ENCODE peak calls at places on chromosome 1, in nine cellular contexts. L, A, E, D, Y, O, C, X and U are unnamed samples.

GRCh38 chr1:31936278-31936965 is 1.7 kb downstream of the PTP4A2 start:
- DNase-seq in L (no peak), A (no peak), E (no peak), D (no peak), Y (no peak), O (no peak), C (no peak), X (no peak), U (no peak)

GRCh38 chr1:107196973-107197562 is 56.2 kb downstream of the NTNG1 start:
- DNase-seq in L (no peak), A (no peak), E (peak), D (no peak), Y (no peak), O (no peak), C (peak), X (no peak), U (no peak)

GRCh38 chr1:66276229-66276628 is 257.7 kb upstream of the SGIP1 start:
- DNase-seq in L (no peak), A (peak), E (no peak), D (no peak), Y (no peak), O (no peak), C (no peak), X (no peak), U (no peak)

GRCh38 chr1:11787251-11787803 is 18.4 kb downstream of the MTHFR start:
- DNase-seq in L (no peak), A (no peak), E (peak), D (peak), Y (peak), O (peak), C (peak), X (peak), U (no peak)

GRCh38 chr1:44870096-44870495 is 27.0 kb upstream of the PTCH2 start:
- DNase-seq in L (no peak), A (no peak), E (no peak), D (no peak), Y (no peak), O (no peak), C (no peak), X (no peak), U (no peak)

GRCh38 chr1:208235356-208235982 is 8.7 kb downstream of the PLXNA2 start:
- DNase-seq in L (no peak), A (no peak), E (no peak), D (no peak), Y (no peak), O (no peak), C (no peak), X (no peak), U (no peak)

GRCh38 chr1:37513795-37514349 is 694 bp downstream of the MEAF6 start:
- DNase-seq in L (no peak), A (peak), E (peak), D (peak), Y (peak), O (peak), C (peak), X (peak), U (no peak)

GRCh38 chr1:145690587-145691558 is 16.3 kb downstream of the PDZK1 start:
- DNase-seq in L (peak), A (peak), E (no peak), D (no peak), Y (no peak), O (no peak), C (peak), X (peak), U (no peak)

GRCh38 chr1:154490327-154490726 is 11.7 kb upstream of the TDRD10 start:
- DNase-seq in L (no peak), A (no peak), E (no peak), D (no peak), Y (no peak), O (no peak), C (no peak), X (no peak), U (no peak)

GRCh38 chr1:12568009-12568767 is 49.8 kb downstream of the DHRS3 start:
- DNase-seq in L (no peak), A (no peak), E (no peak), D (no peak), Y (no peak), O (no peak), C (no peak), X (no peak), U (no peak)

GRCh38 chr1:208170252-208170651 is 73.9 kb downstream of the PLXNA2 start:
- DNase-seq in L (no peak), A (no peak), E (no peak), D (no peak), Y (no peak), O (peak), C (peak), X (no peak), U (no peak)

GRCh38 chr1:47435506-47436303 is 2.1 kb upstream of the FOXD2 start:
- DNase-seq in L (no peak), A (no peak), E (no peak), D (no peak), Y (no peak), O (no peak), C (no peak), X (no peak), U (no peak)

DNA sequence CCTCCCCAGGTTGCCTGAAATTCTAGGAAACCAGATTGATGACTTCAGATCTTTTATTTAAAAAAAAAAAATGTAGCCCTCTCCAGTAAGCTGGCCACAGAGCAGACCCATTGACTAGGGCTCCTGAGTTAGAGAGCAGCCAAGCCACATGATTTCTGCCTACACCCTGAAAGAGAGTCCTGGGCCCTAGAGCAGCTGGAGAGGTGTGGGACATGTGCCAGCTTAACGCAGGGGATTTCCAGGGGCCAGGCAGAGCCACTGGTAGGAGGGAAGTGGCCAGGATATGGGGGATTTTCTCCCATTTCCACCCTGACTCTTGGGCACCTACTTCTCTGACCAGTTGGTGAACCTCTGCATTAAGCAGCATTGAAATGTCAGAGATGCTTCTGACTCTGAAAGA is 205.1 kb downstream of the ASTN1 start:
- DNase-seq in L (no peak), A (no peak), E (no peak), D (no peak), Y (no peak), O (no peak), C (no peak), X (no peak), U (no peak)
- TF ChIP-seq CTCF in L (no peak), A (no peak), E (no peak), D (no peak), Y (no peak), O (no peak), C (no peak), X (no peak), U (no peak)

DNA sequence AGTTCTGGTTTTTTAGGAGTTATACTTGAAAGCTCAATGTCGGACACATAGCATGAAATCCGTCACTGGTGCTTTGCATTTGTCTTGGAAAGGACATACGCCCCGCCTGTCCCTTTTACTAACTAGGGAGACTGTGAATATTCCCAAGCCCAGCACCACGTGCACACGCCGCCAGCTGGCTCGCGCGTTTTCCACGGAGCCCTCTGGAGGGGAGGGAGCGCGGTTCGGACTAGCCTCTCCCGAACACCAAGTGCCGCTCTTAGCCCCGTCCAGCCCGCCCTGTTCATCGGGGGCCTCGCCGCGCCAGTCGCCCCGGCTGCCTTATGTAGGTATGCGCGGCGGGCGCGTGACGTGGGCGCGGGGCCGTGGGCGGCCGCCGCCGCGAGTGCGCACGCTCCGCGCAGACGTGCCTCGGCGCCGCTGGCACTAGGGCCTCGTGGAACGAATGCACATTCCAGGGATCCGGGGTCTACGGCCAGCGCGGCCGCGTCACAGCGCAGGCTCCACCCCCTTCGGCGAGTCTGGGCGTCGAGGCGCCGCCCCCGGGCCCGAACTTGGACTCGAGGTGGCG is 689 bp upstream of the IRF2BP2 start:
- DNase-seq in L (no peak), A (peak), E (peak), D (peak), Y (peak), O (peak), C (peak), X (peak), U (no peak)
- TF ChIP-seq CTCF in L (no peak), A (no peak), E (peak), D (no peak), Y (no peak), O (no peak), C (no peak), X (no peak), U (no peak)

DNA sequence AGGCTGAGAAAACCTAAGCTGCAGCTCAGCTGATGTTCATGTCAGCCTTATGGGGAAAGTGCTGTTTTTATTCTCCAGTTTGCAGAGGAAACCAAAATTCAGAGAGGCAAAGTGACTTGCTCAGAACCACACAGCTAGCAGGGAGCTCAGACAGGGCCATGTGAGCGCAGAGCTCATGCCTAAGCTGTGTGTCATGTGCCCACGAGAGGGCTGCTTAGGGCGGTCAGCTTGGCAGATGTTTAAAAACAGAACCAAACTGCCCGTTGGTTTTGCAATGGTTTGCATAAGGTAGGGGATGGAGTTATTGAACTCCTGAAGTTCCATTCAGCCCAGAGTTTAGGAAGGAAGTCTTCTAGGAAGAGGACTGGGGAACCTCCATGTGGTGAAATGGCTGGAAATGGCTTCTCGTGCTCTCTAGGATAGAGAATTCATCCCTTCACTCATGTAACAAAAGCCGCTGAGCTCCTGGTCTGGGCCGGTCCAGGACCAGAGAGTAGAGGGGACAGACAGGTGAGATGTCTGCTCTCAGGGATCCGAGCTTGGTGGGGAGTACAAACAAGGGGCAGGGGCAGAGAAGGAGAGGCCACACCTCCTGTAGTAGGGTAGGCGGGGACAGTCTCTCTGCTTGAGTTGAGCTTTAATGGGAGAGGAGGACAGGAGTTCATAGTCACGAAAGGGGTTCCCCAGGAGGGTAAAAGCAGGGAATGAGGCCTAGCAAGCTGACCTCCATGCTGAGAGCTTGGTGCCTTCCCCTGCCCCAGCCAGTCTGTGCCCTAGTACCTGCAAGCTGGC is 46.9 kb downstream of the ARHGEF10L start:
- DNase-seq in L (peak), A (no peak), E (peak), D (no peak), Y (no peak), O (peak), C (no peak), X (peak), U (no peak)
- TF ChIP-seq CTCF in L (no peak), A (no peak), E (no peak), D (no peak), Y (no peak), O (no peak), C (no peak), X (no peak), U (no peak)

GRCh38 chr1:244640917-244641316 is 12.0 kb upstream of the DESI2 start:
- DNase-seq in L (no peak), A (no peak), E (no peak), D (no peak), Y (no peak), O (no peak), C (no peak), X (no peak), U (no peak)

GRCh38 chr1:244639561-244639960 is 13.4 kb upstream of the DESI2 start:
- DNase-seq in L (no peak), A (no peak), E (no peak), D (no peak), Y (no peak), O (no peak), C (no peak), X (no peak), U (no peak)

GRCh38 chr1:244642526-244642925 is 10.4 kb upstream of the DESI2 start:
- DNase-seq in L (no peak), A (no peak), E (no peak), D (no peak), Y (no peak), O (no peak), C (no peak), X (no peak), U (no peak)

GRCh38 chr1:244633140-244633539 is 19.8 kb upstream of the DESI2 start:
- DNase-seq in L (no peak), A (no peak), E (no peak), D (no peak), Y (no peak), O (no peak), C (no peak), X (no peak), U (no peak)

DNA sequence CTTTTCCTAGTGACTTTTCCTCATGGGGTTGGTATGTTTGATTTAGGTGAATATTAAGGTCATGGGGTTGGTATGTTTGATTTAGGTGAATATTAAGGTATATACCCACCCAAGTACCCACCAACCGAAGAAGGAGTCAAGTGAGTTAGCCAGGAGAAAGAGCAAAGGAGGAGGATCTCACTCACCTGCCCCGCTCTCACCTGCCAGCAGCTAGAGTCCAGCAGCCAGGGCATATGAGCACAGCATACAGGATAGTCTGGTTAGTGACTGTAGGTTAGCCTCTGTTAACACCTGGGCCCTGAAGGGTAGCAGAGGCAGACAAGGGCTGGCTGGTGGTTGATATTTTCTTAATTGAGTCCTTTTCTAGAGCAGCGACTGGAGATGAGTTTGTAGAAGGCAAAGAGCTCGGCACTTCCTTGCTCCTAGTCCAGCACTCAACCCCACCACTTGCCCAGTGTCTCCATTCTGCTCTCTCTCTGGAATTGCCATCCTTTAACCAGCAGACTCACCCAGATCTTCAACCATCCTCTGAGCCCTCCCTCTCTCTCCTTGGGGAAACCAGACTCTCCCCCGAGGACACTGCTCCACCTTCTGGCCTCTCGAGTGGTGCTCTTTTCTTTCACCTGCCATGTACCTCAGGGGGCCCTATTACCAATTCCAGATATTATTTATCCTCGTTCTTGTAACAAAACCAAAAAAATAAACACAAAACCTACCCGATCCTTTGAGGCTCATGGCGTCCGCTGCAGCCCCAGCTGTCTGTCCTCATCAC is 16.3 kb upstream of the DESI2 start:
- DNase-seq in L (no peak), A (no peak), E (no peak), D (no peak), Y (no peak), O (no peak), C (no peak), X (no peak), U (no peak)
- TF ChIP-seq CTCF in L (no peak), A (no peak), E (no peak), D (no peak), Y (no peak), O (no peak), C (no peak), X (no peak), U (no peak)

DNA sequence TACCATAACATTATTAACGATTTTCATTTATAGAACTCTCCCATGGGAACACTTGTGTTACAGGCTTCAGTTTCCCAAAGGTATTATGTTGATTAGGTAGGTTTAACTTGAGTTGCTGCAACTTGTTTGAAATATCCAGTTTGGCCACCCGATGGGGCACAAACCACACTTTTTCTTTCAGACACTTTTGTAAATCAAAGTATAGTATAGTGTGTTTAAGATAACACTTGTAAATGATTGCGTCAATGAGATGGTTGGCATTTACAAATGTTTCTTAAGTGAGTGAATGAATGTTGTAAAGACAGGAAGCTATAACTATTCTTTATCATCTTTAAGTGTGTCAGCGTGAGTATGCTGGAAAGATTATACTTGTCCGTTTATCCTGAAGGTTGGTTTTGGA is 4.3 kb downstream of the XPR1 start:
- DNase-seq in L (no peak), A (no peak), E (no peak), D (no peak), Y (no peak), O (no peak), C (peak), X (no peak), U (no peak)
- TF ChIP-seq CTCF in L (no peak), A (peak), E (peak), D (no peak), Y (no peak), O (peak), C (no peak), X (peak), U (no peak)